ENCODE peak calls at places on chromosomes 2 and 18, in five cellular contexts. Q is activated CD4-positive, alpha-beta memory T cell treated with anti-CD3 and anti-CD28 coated beads for 36 hours; M is AG09309; R is NCI-H1436; G is A172. A is an unnamed sample.

GRCh38 chr2:48009256-48009655 is 103.0 kb upstream of the FBXO11 start:
- DNase-seq in G (no peak), Q (no peak), M (no peak), R (no peak), A (no peak)

GRCh38 chr2:195498176-195498575 is 158.8 kb upstream of the SLC39A10 start:
- DNase-seq in G (peak), M (no peak), Q (peak), R (no peak), A (peak)

GRCh38 chr2:238286095-238286494 is 2.3 kb downstream of the PER2 start:
- DNase-seq in Q (no peak), R (no peak), G (no peak), M (no peak), A (no peak)

GRCh38 chr2:166539340-166540162 is 45.5 kb upstream of the SCN7A start:
- DNase-seq in R (peak), M (peak), Q (no peak), G (peak), A (peak)

GRCh38 chr18:30280861-30281470 is 761.6 kb downstream of the DSC3 start:
- DNase-seq in M (peak), G (peak), Q (no peak), R (peak), A (peak)

GRCh38 chr18:79515944-79516351 is 120.2 kb downstream of the NFATC1 start:
- DNase-seq in Q (peak), M (no peak), R (no peak), G (no peak), A (no peak)

GRCh38 chr2:71711470-71711857 is 258.1 kb downstream of the DYSF start:
- DNase-seq in Q (no peak), R (no peak), G (peak), M (peak), A (no peak)

GRCh38 chr2:32756074-32756727 is 128.4 kb downstream of the TTC27 start:
- DNase-seq in M (no peak), G (no peak), R (no peak), Q (no peak), A (no peak)

GRCh38 chr2:181306785-181307184 is 150.4 kb upstream of the ITGA4 start:
- DNase-seq in Q (no peak), G (no peak), R (no peak), M (no peak), A (no peak)

GRCh38 chr2:74525717-74526648 is at the start of gene DQX1:
- DNase-seq in Q (no peak), G (peak), R (no peak), M (no peak), A (peak)

GRCh38 chr18:54734059-54734458 is 94.2 kb upstream of the RAB27B start:
- DNase-seq in R (no peak), Q (no peak), G (peak), M (peak), A (no peak)

GRCh38 chr2:187842978-187843847 is 289.0 kb upstream of the TFPI start:
- DNase-seq in R (peak), G (peak), M (peak), Q (no peak), A (peak)

GRCh38 chr18:22318745-22319407 is 98.8 kb downstream of the CTAGE1 start:
- DNase-seq in Q (no peak), M (no peak), R (no peak), G (no peak), A (peak)

GRCh38 chr18:66461344-66461743 is 142.5 kb downstream of the CDH19 start:
- DNase-seq in M (no peak), R (no peak), Q (no peak), G (no peak), A (no peak)

GRCh38 chr2:111671426-111672150 is 212.4 kb downstream of the ANAPC1 start:
- DNase-seq in M (no peak), R (no peak), G (no peak), Q (no peak), A (no peak)

GRCh38 chr2:126909366-126909765 is 10.7 kb downstream of the TEX51 start:
- DNase-seq in Q (no peak), G (no peak), R (no peak), M (no peak), A (no peak)

GRCh38 chr2:232420463-232421188 is 14.0 kb downstream of the ALPG start:
- DNase-seq in G (no peak), R (peak), M (no peak), Q (peak), A (peak)

GRCh38 chr2:196263181-196263747 is 91.9 kb upstream of the STK17B start:
- DNase-seq in Q (peak), M (no peak), G (peak), R (no peak), A (no peak)

GRCh38 chr18:7812431-7813063 is 245.4 kb downstream of the PTPRM start:
- DNase-seq in Q (no peak), M (peak), R (no peak), G (peak), A (no peak)

GRCh38 chr2:201517094-201517493 is 65.6 kb downstream of the STRADB start:
- DNase-seq in R (no peak), M (no peak), Q (no peak), G (no peak), A (no peak)

GRCh38 chr2:26936855-26937254 is 33.6 kb upstream of the MAPRE3 start:
- DNase-seq in Q (no peak), R (no peak), G (no peak), M (no peak), A (no peak)

GRCh38 chr2:86383844-86384243 is 46.4 kb upstream of the REEP1 start:
- DNase-seq in R (no peak), Q (no peak), M (peak), G (peak), A (no peak)

GRCh38 chr2:220701115-220701514 is 871.0 kb downstream of the EPHA4 start:
- DNase-seq in M (no peak), G (no peak), R (no peak), Q (no peak), A (no peak)

GRCh38 chr2:191166111-191166755 is 15.4 kb upstream of the STAT4 start:
- DNase-seq in Q (no peak), M (no peak), R (no peak), G (peak), A (peak)

GRCh38 chr2:38722271-38723115 is 28.7 kb downstream of the SRSF7 start:
- DNase-seq in R (no peak), M (no peak), G (no peak), Q (peak), A (no peak)

GRCh38 chr2:84840306-84840705 is 40.6 kb downstream of the TRABD2A start:
- DNase-seq in M (no peak), R (no peak), G (peak), Q (no peak), A (no peak)

GRCh38 chr2:121591199-121591598 is 58.1 kb downstream of the CLASP1 start:
- DNase-seq in Q (no peak), G (no peak), R (no peak), M (no peak), A (no peak)

GRCh38 chr2:224190871-224191270 is 151.8 kb upstream of the SERPINE2 start:
- DNase-seq in Q (no peak), G (peak), M (peak), R (no peak), A (no peak)

GRCh38 chr2:119333360-119333759 is 33.3 kb downstream of the C2orf76 start:
- DNase-seq in R (no peak), Q (no peak), G (no peak), M (no peak), A (no peak)

GRCh38 chr2:34099377-34099776 is 500.3 kb upstream of the FAM98A start:
- DNase-seq in R (no peak), Q (no peak), M (no peak), G (no peak), A (peak)

A was measured in neural progenitor cell.